ENCODE peak calls at places on chromosomes 6 and 20, in six cellular contexts. K, F, Q, T, H and V are unnamed samples.

GRCh38 chr20:13771853-13772453 is 12.8 kb downstream of the ESF1 start:
- DNase-seq in K (peak; percentile 40), F (no peak), Q (no peak), T (no peak), H (no peak), V (no peak)

GRCh38 chr20:31945790-31946189 is 6.1 kb downstream of the PDRG1 start:
- DNase-seq in K (no peak), F (no peak), Q (no peak), T (no peak), H (peak; percentile 28), V (no peak)

GRCh38 chr6:21046276-21046675 is 512.0 kb downstream of the CDKAL1 start:
- DNase-seq in K (no peak), F (no peak), Q (no peak), T (no peak), H (no peak), V (no peak)

GRCh38 chr6:36724514-36725385 is 27.1 kb downstream of the RAB44 start:
- DNase-seq in K (peak; percentile 68), F (peak; percentile 27), Q (peak; percentile 65), T (peak; percentile 89), H (peak; percentile 66), V (no peak)

GRCh38 chr20:39547546-39548410 is 585.6 kb downstream of the DHX35 start:
- DNase-seq in K (no peak), F (no peak), Q (no peak), T (no peak), H (no peak), V (no peak)

GRCh38 chr6:157013649-157014365 is 236.6 kb downstream of the ARID1B start:
- DNase-seq in K (no peak), F (no peak), Q (no peak), T (no peak), H (no peak), V (no peak)

GRCh38 chr6:35139924-35140524 is 1.1 kb downstream of the TCP11 start:
- DNase-seq in K (peak; percentile 58), F (no peak), Q (peak; percentile 57), T (peak; percentile 35), H (peak; percentile 26), V (peak; percentile 23)

GRCh38 chr20:58853976-58854637 is 1.6 kb downstream of the GNAS start:
- DNase-seq in K (no peak), F (no peak), Q (no peak), T (no peak), H (no peak), V (no peak)

GRCh38 chr6:30481213-30481964 is 7.9 kb upstream of the HLA-E start:
- DNase-seq in K (no peak), F (no peak), Q (no peak), T (no peak), H (no peak), V (no peak)

GRCh38 chr20:16575390-16576140 is 2.3 kb upstream of the KIF16B start:
- DNase-seq in K (no peak), F (no peak), Q (no peak), T (no peak), H (no peak), V (no peak)

GRCh38 chr6:3233321-3233720 is 5.9 kb upstream of the TUBB2B start:
- DNase-seq in K (no peak), F (no peak), Q (no peak), T (no peak), H (no peak), V (no peak)

GRCh38 chr6:1240766-1241165 is 71.1 kb upstream of the FOXQ1 start:
- DNase-seq in K (peak; percentile 89), F (no peak), Q (no peak), T (no peak), H (no peak), V (no peak)

GRCh38 chr6:143301204-143301603 is 149.3 kb downstream of the ADAT2 start:
- DNase-seq in K (no peak), F (no peak), Q (no peak), T (no peak), H (no peak), V (no peak)

GRCh38 chr6:128641701-128642100 is 121.3 kb upstream of the PTPRK start:
- DNase-seq in K (peak; percentile 35), F (no peak), Q (no peak), T (no peak), H (no peak), V (no peak)

GRCh38 chr6:148700713-148701392 is 46.0 kb upstream of the UST start:
- DNase-seq in K (peak; percentile 37), F (no peak), Q (peak; percentile 31), T (no peak), H (no peak), V (no peak)

GRCh38 chr6:66496659-66497058 is 789.6 kb upstream of the EYS start:
- DNase-seq in K (peak; percentile 1), F (peak; percentile 2), Q (no peak), T (no peak), H (no peak), V (no peak)

GRCh38 chr20:16011519-16011918 is 561.7 kb downstream of the KIF16B start:
- DNase-seq in K (no peak), F (no peak), Q (no peak), T (no peak), H (no peak), V (no peak)

GRCh38 chr20:58021481-58021880 is 207.0 kb downstream of the ANKRD60 start:
- DNase-seq in K (no peak), F (no peak), Q (no peak), T (no peak), H (peak; percentile 78), V (no peak)

GRCh38 chr6:67210450-67210849 is 1424.6 kb upstream of the ADGRB3 start:
- DNase-seq in K (peak; percentile 34), F (no peak), Q (peak; percentile 23), T (no peak), H (no peak), V (no peak)

GRCh38 chr6:41942045-41942851 is 640 bp upstream of the CCND3 start:
- DNase-seq in K (peak; percentile 81), F (no peak), Q (no peak), T (no peak), H (no peak), V (peak; percentile 10)

GRCh38 chr6:141541766-141542324 is 590.9 kb upstream of the GJE1 start:
- DNase-seq in K (no peak), F (no peak), Q (no peak), T (no peak), H (no peak), V (no peak)

GRCh38 chr6:81073323-81073722 is 679.2 kb downstream of the TENT5A start:
- DNase-seq in K (no peak), F (no peak), Q (no peak), T (no peak), H (no peak), V (no peak)

DNA sequence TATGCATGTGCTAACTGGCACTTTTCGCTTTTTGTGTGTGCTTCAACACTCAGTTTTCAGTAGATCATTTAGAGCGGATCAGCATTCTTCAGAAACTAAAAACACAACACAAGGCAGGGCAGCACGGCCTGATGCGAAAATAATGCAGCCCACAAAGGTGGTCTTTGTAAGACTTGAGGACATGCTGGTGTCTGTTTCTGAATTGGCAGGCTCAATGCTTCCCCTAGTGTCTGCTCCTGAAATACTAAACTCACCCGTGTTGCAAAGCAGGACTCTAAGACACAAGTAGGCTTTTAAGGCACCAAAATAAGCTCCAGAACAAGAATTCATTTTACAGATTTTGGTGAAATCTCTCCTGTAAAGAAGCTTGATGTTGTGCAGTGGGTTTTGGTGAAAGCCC is 676.5 kb downstream of the TENT5A start:
- DNase-seq in K (peak; percentile 15), F (no peak), Q (peak; percentile 7), T (no peak), H (no peak), V (no peak)
- TF ChIP-seq CTCF in K (peak; percentile 38), F (peak; percentile 49), Q (peak; percentile 77), T (no peak), H (peak; percentile 16), V (no peak)

GRCh38 chr6:46947497-46947896 is 25.8 kb upstream of the ADGRF5 start:
- DNase-seq in K (no peak), F (no peak), Q (no peak), T (no peak), H (no peak), V (no peak)

GRCh38 chr6:46949662-46950280 is 28.0 kb upstream of the ADGRF5 start:
- DNase-seq in K (no peak), F (no peak), Q (no peak), T (no peak), H (peak; percentile 58), V (no peak)

GRCh38 chr6:46953921-46954320 is 32.2 kb upstream of the ADGRF5 start:
- DNase-seq in K (no peak), F (no peak), Q (no peak), T (no peak), H (no peak), V (no peak)

DNA sequence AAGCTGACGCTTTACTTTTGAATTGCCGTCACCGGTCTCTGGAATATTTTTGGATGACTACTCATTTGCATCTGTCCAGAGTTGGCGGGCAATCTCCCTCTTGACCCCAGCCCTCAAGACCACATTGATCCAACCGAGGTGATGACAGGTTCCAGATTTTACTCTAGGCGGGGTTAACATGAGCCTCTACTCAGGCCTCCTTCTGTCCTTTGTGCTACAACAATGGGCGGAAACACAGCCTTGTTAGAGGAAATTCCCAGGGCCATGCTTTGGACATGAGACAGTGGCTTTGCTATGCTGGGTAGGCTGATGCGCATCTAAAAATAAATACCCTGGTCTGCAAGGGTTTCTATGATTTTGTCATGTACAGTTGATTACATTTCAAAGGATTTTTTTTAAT is 27.0 kb upstream of the ADGRF5 start:
- DNase-seq in K (no peak), F (no peak), Q (peak; percentile 55), T (no peak), H (no peak), V (no peak)
- H3K27me3 ChIP-seq in K (peaks cover 2% of the 10 kb centered on the region), F (no peaks in the 10 kb centered on the region), Q (no peaks in the 10 kb centered on the region), T (no peaks in the 10 kb centered on the region), H (no peaks in the 10 kb centered on the region), V (no peaks in the 10 kb centered on the region)

GRCh38 chr6:14339711-14340590 is 222.4 kb downstream of the CD83 start:
- DNase-seq in K (no peak), F (no peak), Q (no peak), T (no peak), H (no peak), V (no peak)

GRCh38 chr6:14349507-14349906 is 231.9 kb downstream of the CD83 start:
- DNase-seq in K (peak; percentile 59), F (no peak), Q (no peak), T (no peak), H (no peak), V (no peak)

GRCh38 chr6:14348389-14348788 is 230.8 kb downstream of the CD83 start:
- DNase-seq in K (no peak), F (no peak), Q (no peak), T (no peak), H (no peak), V (no peak)

GRCh38 chr6:14339172-14339571 is 221.6 kb downstream of the CD83 start:
- DNase-seq in K (no peak), F (no peak), Q (no peak), T (no peak), H (no peak), V (no peak)

GRCh38 chr6:14344486-14344885 is 226.9 kb downstream of the CD83 start:
- DNase-seq in K (no peak), F (no peak), Q (no peak), T (no peak), H (no peak), V (no peak)
- TF ChIP-seq CTCF in K (no peak), F (no peak), Q (no peak), T (no peak), H (no peak), V (no peak)

GRCh38 chr6:15898693-15899092 is 230.2 kb upstream of the MYLIP start:
- DNase-seq in K (no peak), F (no peak), Q (no peak), T (no peak), H (no peak), V (no peak)
- H3K27me3 ChIP-seq in K (no peaks in the 10 kb centered on the region), F (no peaks in the 10 kb centered on the region), Q (no peaks in the 10 kb centered on the region), T (no peaks in the 10 kb centered on the region), H (no peaks in the 10 kb centered on the region), V (no peaks in the 10 kb centered on the region)

GRCh38 chr20:3174442-3175263 is 1.3 kb upstream of the LZTS3 start:
- DNase-seq in K (peak; percentile 35), F (no peak), Q (peak; percentile 4), T (no peak), H (no peak), V (no peak)
- TF ChIP-seq CTCF in K (no peak), F (no peak), Q (no peak), T (no peak), H (no peak), V (no peak)